ENCODE peak calls at places on chromosomes 16 and 17, in nine cellular contexts. T, P, B, U, Y, R, M, N and A are unnamed samples.

GRCh38 chr17:37726891-37727780 is 17.7 kb downstream of the HNF1B start:
- DNase-seq in M (no peak), P (no peak), N (no peak), B (no peak), U (no peak), Y (no peak), R (peak), T (no peak), A (no peak)

GRCh38 chr16:51237861-51238378 is 86.8 kb upstream of the SALL1 start:
- DNase-seq in P (no peak), U (no peak), N (no peak), M (no peak), R (no peak), T (no peak), Y (no peak), B (no peak), A (no peak)

GRCh38 chr16:56262879-56263245 is 71.6 kb downstream of the GNAO1 start:
- DNase-seq in M (no peak), T (no peak), N (no peak), P (no peak), U (no peak), Y (no peak), R (no peak), B (no peak), A (no peak)

GRCh38 chr17:71902931-71903506 is 217.8 kb upstream of the SOX9 start:
- DNase-seq in T (no peak), N (no peak), P (peak), U (peak), R (no peak), Y (no peak), M (peak), B (no peak), A (no peak)

GRCh38 chr17:27466748-27467375 is 10.6 kb downstream of the KSR1 start:
- DNase-seq in M (no peak), Y (peak), T (no peak), R (no peak), P (no peak), B (peak), U (no peak), N (no peak), A (no peak)

GRCh38 chr16:11053916-11054460 is 109.6 kb downstream of the CLEC16A start:
- DNase-seq in U (no peak), R (no peak), Y (no peak), M (no peak), B (no peak), P (no peak), N (no peak), T (no peak), A (no peak)

GRCh38 chr17:32429598-32429997 is 14.7 kb upstream of the PSMD11 start:
- DNase-seq in P (no peak), N (no peak), B (no peak), R (no peak), Y (no peak), T (no peak), U (no peak), M (no peak), A (no peak)

GRCh38 chr16:57409065-57409464 is 4.5 kb downstream of the CCL17 start:
- DNase-seq in N (no peak), M (no peak), P (no peak), Y (no peak), B (no peak), T (no peak), U (no peak), R (no peak), A (no peak)

GRCh38 chr17:82648761-82649474 is 674 bp upstream of the WDR45B start:
- DNase-seq in Y (peak), T (no peak), B (peak), M (no peak), R (peak), U (peak), N (peak), P (no peak), A (no peak)

GRCh38 chr16:80932725-80933124 is 74.0 kb downstream of the CMC2 start:
- DNase-seq in R (peak), P (peak), M (peak), N (peak), B (peak), Y (peak), U (peak), T (no peak), A (peak)

GRCh38 chr16:67663151-67663876 is 2.6 kb downstream of the PARD6A start:
- DNase-seq in B (no peak), R (no peak), U (no peak), N (peak), Y (no peak), M (peak), T (no peak), P (no peak), A (no peak)
- TF ChIP-seq CTCF in B (no peak), R (no peak), U (peak), N (peak), Y (no peak), M (peak), T (no peak), P (peak), A (peak)

GRCh38 chr17:77143306-77143705 is 2.5 kb downstream of the SEC14L1 start:
- DNase-seq in P (no peak), U (no peak), B (no peak), Y (no peak), R (no peak), T (no peak), N (no peak), M (no peak), A (no peak)

GRCh38 chr17:77145635-77146632 is 5.2 kb downstream of the SEC14L1 start:
- DNase-seq in U (peak), T (no peak), M (peak), Y (peak), R (peak), N (peak), P (peak), B (peak), A (peak)

GRCh38 chr17:77145209-77145608 is 4.4 kb downstream of the SEC14L1 start:
- DNase-seq in B (no peak), T (no peak), U (no peak), N (no peak), M (no peak), Y (no peak), R (no peak), P (no peak), A (no peak)

GRCh38 chr17:77142689-77143088 is 1.9 kb downstream of the SEC14L1 start:
- DNase-seq in T (no peak), N (no peak), R (no peak), P (no peak), M (no peak), Y (no peak), B (no peak), U (no peak), A (no peak)

GRCh38 chr17:77144227-77144626 is 3.5 kb downstream of the SEC14L1 start:
- DNase-seq in M (no peak), N (no peak), Y (no peak), P (no peak), U (no peak), R (no peak), T (no peak), B (no peak), A (no peak)
- H3K4me3 ChIP-seq in M (no peak), N (no peak), Y (peak), P (no peak), U (no peak), R (no peak), T (peak), B (peak), A (no peak)

DNA sequence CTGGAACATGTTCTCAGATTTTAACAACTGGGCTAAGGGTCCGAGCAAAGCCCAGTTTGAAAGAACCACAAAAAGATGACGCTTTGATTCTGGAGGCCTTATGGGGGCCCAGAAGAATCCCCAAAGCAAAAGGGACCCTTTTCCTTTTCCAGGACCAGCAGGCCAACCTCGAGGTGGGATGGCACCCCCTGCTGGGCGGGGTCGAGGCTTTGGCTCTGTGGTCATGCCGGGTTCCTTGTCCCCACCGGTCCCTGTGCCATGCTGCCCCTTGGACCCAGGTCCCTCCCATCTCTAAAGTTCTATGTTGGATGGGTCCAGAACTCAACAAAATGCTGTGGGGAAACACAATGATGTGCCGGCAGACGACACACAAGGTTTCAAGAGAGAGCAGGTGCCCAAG is 30.9 kb downstream of the TMEM204 start:
- DNase-seq in T (no peak), P (no peak), M (no peak), B (no peak), R (no peak), U (no peak), Y (no peak), N (no peak), A (no peak)
- TF ChIP-seq CTCF in T (no peak), P (peak), M (peak), B (peak), R (no peak), U (peak), Y (peak), N (no peak), A (no peak)

DNA sequence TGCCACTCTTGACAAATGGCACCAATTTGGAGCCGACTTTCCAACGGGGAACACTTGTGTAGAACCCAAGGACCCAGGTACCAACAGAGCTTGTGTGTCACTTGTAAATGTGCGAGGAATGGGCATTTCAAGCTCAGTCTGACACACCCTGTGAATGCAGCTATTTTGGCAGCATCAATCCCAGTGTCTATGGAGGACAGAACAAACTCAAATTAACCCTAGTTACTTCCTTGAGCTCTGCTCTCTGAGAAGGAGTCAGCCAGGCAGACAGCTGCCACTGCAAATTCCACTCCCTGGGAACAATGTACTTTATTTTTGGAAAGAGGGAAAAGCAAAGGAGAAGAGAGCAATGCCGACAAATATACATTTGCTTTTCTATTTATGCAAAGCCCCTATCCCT is 48.4 kb upstream of the NOG start:
- DNase-seq in B (no peak), P (no peak), T (no peak), Y (no peak), U (no peak), R (no peak), M (no peak), N (no peak), A (no peak)
- H3K4me3 ChIP-seq in B (no peak), P (no peak), T (no peak), Y (no peak), U (no peak), R (no peak), M (no peak), N (no peak), A (no peak)

GRCh38 chr16:65959978-65960377 is 406.5 kb upstream of the CDH5 start:
- DNase-seq in N (no peak), M (peak), U (no peak), R (no peak), Y (no peak), P (no peak), B (no peak), T (no peak), A (peak)

GRCh38 chr16:65961491-65962143 is 404.9 kb upstream of the CDH5 start:
- DNase-seq in Y (no peak), R (no peak), B (no peak), M (no peak), T (no peak), U (no peak), N (no peak), P (no peak), A (no peak)

GRCh38 chr16:65967376-65967775 is 399.1 kb upstream of the CDH5 start:
- DNase-seq in B (no peak), Y (no peak), U (peak), N (no peak), P (no peak), R (no peak), M (no peak), T (no peak), A (no peak)

GRCh38 chr16:65965632-65966031 is 400.9 kb upstream of the CDH5 start:
- DNase-seq in B (no peak), T (no peak), M (no peak), N (no peak), R (no peak), P (no peak), U (no peak), Y (no peak), A (no peak)

GRCh38 chr16:65964752-65965151 is 401.7 kb upstream of the CDH5 start:
- DNase-seq in N (peak), U (no peak), B (no peak), P (no peak), R (no peak), Y (no peak), T (no peak), M (no peak), A (no peak)
- TF ChIP-seq CTCF in N (peak), U (no peak), B (no peak), P (no peak), R (no peak), Y (no peak), T (no peak), M (no peak), A (peak)

GRCh38 chr16:30515275-30515674 is 11.1 kb downstream of the ZNF768 start:
- DNase-seq in B (no peak), U (no peak), P (no peak), N (no peak), R (no peak), Y (no peak), T (no peak), M (no peak), A (no peak)
- H3K4me3 ChIP-seq in B (no peak), U (no peak), P (no peak), N (no peak), R (no peak), Y (no peak), T (no peak), M (no peak), A (no peak)

DNA sequence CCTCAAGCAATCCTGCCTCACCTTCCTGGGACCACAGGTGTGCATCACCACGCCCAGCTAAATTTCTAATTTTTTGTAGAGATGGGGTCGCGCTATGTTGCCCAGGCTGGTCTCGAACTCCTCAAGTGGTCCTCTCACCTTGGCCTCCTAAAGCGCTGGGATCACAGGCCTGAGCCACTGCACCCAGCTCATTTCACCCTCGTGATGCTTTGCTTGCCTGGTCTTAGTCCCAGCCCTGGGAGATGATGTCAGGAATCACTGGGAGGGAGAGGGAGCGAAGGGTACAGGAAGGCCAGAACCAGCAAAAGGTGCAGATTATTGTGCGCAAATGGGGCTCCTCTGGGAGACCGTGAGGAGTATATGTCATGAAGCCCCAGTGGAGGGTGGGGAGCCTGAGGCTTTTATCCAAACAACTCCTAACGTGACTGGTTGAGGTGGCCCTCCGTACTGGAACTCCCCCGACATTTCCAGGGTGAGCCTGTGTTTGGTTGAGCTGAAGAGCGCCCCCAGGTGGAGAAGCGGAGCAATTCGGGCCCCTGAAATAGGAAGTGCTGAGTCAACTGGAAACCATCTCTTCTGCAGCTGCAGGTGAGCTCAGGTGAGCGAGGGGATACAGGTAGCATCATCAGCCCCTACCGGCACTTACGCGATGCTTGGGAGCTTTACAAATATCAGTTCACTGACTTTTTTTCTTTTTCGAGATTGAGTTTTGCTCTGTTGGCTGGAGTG is 41.2 kb upstream of the HAPSTR1 start:
- DNase-seq in T (no peak), Y (no peak), N (peak), P (peak), B (no peak), M (peak), R (no peak), U (peak), A (no peak)
- TF ChIP-seq CTCF in T (no peak), Y (no peak), N (peak), P (peak), B (no peak), M (peak), R (peak), U (peak), A (peak)

GRCh38 chr16:83943516-83944050 is 9.5 kb upstream of the OSGIN1 start:
- DNase-seq in Y (no peak), N (no peak), P (no peak), R (no peak), M (no peak), U (no peak), B (no peak), T (no peak), A (no peak)
- H3K4me3 ChIP-seq in Y (no peak), N (no peak), P (no peak), R (no peak), M (no peak), U (no peak), B (no peak), T (no peak), A (no peak)

DNA sequence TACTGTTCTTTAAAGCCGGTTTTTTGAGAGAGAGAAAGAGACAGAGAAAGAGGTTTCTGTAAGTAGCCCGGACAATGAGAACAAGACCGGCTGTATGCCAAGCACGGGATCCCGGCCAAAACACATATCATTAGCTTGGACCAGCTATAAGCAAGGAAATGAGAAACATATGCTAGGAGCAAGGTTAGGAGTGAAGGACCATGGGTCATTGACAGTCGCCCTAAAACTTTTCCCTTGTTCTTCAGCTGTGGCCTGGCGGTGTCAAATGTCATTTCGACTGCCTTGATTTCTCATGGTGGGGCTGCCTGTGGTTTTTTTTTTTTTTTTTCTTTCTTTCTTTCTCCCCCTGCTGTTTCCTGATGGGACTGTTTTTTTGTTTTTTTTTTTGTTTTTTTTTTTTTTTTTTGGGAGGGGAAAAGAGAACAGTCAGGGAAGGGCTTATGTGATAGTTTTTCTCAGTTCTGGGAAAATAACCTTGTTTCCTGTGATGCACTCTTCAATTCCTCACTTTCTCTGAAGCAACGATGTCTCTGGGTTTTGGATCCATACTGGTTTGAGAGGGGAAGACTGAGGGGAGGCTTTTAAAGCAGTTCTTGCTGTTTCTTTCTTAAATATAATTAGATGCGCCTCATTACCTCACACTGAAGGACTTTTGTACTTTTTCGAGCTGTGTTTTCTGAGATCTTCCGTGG is 124.8 kb upstream of the ZFHX3 start:
- DNase-seq in B (peak), R (peak), Y (peak), T (no peak), P (peak), U (peak), M (peak), N (peak), A (peak)
- TF ChIP-seq CTCF in B (no peak), R (peak), Y (peak), T (no peak), P (peak), U (peak), M (peak), N (peak), A (peak)